ENCODE peak calls at places on chromosomes 5 and 9, in six cellular contexts. F is H4; P is M059J; Y is activated CD4-positive, alpha-beta T cell treated with anti-CD3 and anti-CD28 coated beads for 4 hours; A is activated T-cell treated with anti-CD3 and anti-CD28 coated beads for 1 hour; U is central memory CD8-positive, alpha-beta T cell. L is an unnamed sample.

GRCh38 chr5:175874462-175875139 is 3.2 kb downstream of the CPLX2 start:
- DNase-seq in F (no peak), P (no peak), Y (no peak), A (no peak), U (no peak), L (no peak)

GRCh38 chr5:36200513-36200912 is 41.2 kb downstream of the NADK2 start:
- DNase-seq in F (no peak), P (peak), Y (no peak), A (no peak), U (no peak), L (no peak)

GRCh38 chr9:17031546-17031945 is 103.3 kb upstream of the CNTLN start:
- DNase-seq in F (no peak), P (no peak), Y (no peak), A (no peak), U (no peak), L (no peak)

GRCh38 chr9:19231126-19232035 is 888 bp downstream of the DENND4C start:
- DNase-seq in F (peak), P (peak), Y (peak), A (peak), U (no peak), L (no peak)

GRCh38 chr5:180803181-180804128 is 849 bp upstream of the MGAT1 start:
- DNase-seq in F (no peak), P (no peak), Y (peak), A (peak), U (peak), L (peak)

GRCh38 chr5:181194489-181195248 is 10.3 kb downstream of the TRIM7 start:
- DNase-seq in F (no peak), P (no peak), Y (no peak), A (no peak), U (no peak), L (no peak)

GRCh38 chr5:24477958-24478357 is 166.8 kb downstream of the CDH10 start:
- DNase-seq in F (no peak), P (no peak), Y (no peak), A (no peak), U (no peak), L (no peak)

GRCh38 chr5:11588803-11589202 is 315.4 kb downstream of the CTNND2 start:
- DNase-seq in F (no peak), P (no peak), Y (no peak), A (no peak), U (no peak), L (no peak)

GRCh38 chr9:7094052-7094451 is 336.3 kb downstream of the KDM4C start:
- DNase-seq in F (no peak), P (peak), Y (no peak), A (no peak), U (no peak), L (no peak)

GRCh38 chr9:120820095-120820494 is 22.6 kb downstream of the PSMD5 start:
- DNase-seq in F (no peak), P (no peak), Y (no peak), A (no peak), U (no peak), L (no peak)

GRCh38 chr5:142501890-142502289 is 177.1 kb upstream of the SPRY4 start:
- DNase-seq in F (no peak), P (no peak), Y (no peak), A (no peak), U (no peak), L (no peak)

GRCh38 chr9:124941689-124942561 is 1.0 kb upstream of the GOLGA1 start:
- DNase-seq in F (peak), P (peak), Y (peak), A (peak), U (peak), L (no peak)

GRCh38 chr9:110217656-110218099 is 9.7 kb upstream of the C9orf152 start:
- DNase-seq in F (peak), P (peak), Y (no peak), A (no peak), U (no peak), L (no peak)

GRCh38 chr5:174412941-174413340 is 311.4 kb upstream of the MSX2 start:
- DNase-seq in F (no peak), P (peak), Y (no peak), A (no peak), U (no peak), L (no peak)

GRCh38 chr9:77907581-77907980 is 124.0 kb downstream of the GNAQ start:
- DNase-seq in F (no peak), P (peak), Y (no peak), A (no peak), U (no peak), L (no peak)

GRCh38 chr5:37662789-37663475 is 176.9 kb downstream of the GDNF start:
- DNase-seq in F (no peak), P (no peak), Y (no peak), A (no peak), U (no peak), L (no peak)

GRCh38 chr5:38853753-38854470 is 8.1 kb downstream of the OSMR start:
- DNase-seq in F (peak), P (peak), Y (no peak), A (no peak), U (no peak), L (no peak)

GRCh38 chr5:131206772-131207171 is 36.0 kb downstream of the LYRM7 start:
- DNase-seq in F (no peak), P (no peak), Y (no peak), A (no peak), U (no peak), L (no peak)

GRCh38 chr5:89097103-89097502 is 214.1 kb upstream of the MEF2C start:
- DNase-seq in F (no peak), P (no peak), Y (no peak), A (no peak), U (no peak), L (peak)

GRCh38 chr5:39447059-39447458 is 22.3 kb upstream of the DAB2 start:
- DNase-seq in F (no peak), P (peak), Y (no peak), A (no peak), U (no peak), L (no peak)

GRCh38 chr5:73039082-73039481 is 81.3 kb upstream of the TMEM171 start:
- DNase-seq in F (no peak), P (peak), Y (no peak), A (no peak), U (no peak), L (no peak)

GRCh38 chr5:5891350-5891749 is 468.9 kb downstream of the ICE1 start:
- DNase-seq in F (peak), P (peak), Y (no peak), A (no peak), U (no peak), L (no peak)

L was measured in GM19239.